ENCODE peak calls at places on chromosome 15, in eight cellular contexts. One of them, this sample, is unnamed.

GRCh38 chr15:52786436-52787122 is 3.6 kb downstream of the ONECUT1 start:
- DNase-seq in endodermal cell: peak; percentile 81
- DNase-seq in right atrium auricular region: no peak
- DNase-seq in psoas muscle: no peak
- DNase-seq in heart left ventricle: no peak
- DNase-seq in breast epithelium: no peak
- DNase-seq in tibial artery: no peak
- DNase-seq in cardiac muscle cell: no peak
- DNase-seq in this sample: no peak

GRCh38 chr15:51830279-51830806 is 890 bp downstream of the TMOD3 start:
- DNase-seq in endodermal cell: no peak
- DNase-seq in right atrium auricular region: peak; percentile 62
- DNase-seq in psoas muscle: no peak
- DNase-seq in heart left ventricle: no peak
- DNase-seq in breast epithelium: no peak
- DNase-seq in tibial artery: no peak
- DNase-seq in cardiac muscle cell: peak; percentile 45
- DNase-seq in this sample: peak; percentile 34

GRCh38 chr15:77025066-77025435 is 30.1 kb downstream of the PSTPIP1 start:
- DNase-seq in endodermal cell: no peak
- DNase-seq in right atrium auricular region: no peak
- DNase-seq in psoas muscle: no peak
- DNase-seq in heart left ventricle: peak; percentile 25
- DNase-seq in breast epithelium: no peak
- DNase-seq in tibial artery: no peak
- DNase-seq in cardiac muscle cell: no peak
- DNase-seq in this sample: no peak

GRCh38 chr15:89179966-89180875 is 41.2 kb downstream of the RLBP1 start:
- DNase-seq in endodermal cell: no peak
- DNase-seq in right atrium auricular region: no peak
- DNase-seq in psoas muscle: no peak
- DNase-seq in heart left ventricle: no peak
- DNase-seq in breast epithelium: no peak
- DNase-seq in tibial artery: no peak
- DNase-seq in cardiac muscle cell: no peak
- DNase-seq in this sample: no peak

GRCh38 chr15:48644498-48644826 is 1.0 kb downstream of the FBN1 start:
- DNase-seq in endodermal cell: no peak
- DNase-seq in right atrium auricular region: no peak
- DNase-seq in psoas muscle: peak; percentile 78
- DNase-seq in heart left ventricle: peak; percentile 70
- DNase-seq in breast epithelium: no peak
- DNase-seq in tibial artery: peak; percentile 57
- DNase-seq in cardiac muscle cell: no peak
- DNase-seq in this sample: no peak

GRCh38 chr15:64738231-64739095 is 36.9 kb downstream of the RBPMS2 start:
- DNase-seq in endodermal cell: no peak
- DNase-seq in right atrium auricular region: no peak
- DNase-seq in psoas muscle: no peak
- DNase-seq in heart left ventricle: peak; percentile 41
- DNase-seq in breast epithelium: no peak
- DNase-seq in tibial artery: no peak
- DNase-seq in cardiac muscle cell: no peak
- DNase-seq in this sample: no peak

GRCh38 chr15:51505251-51505650 is 117.3 kb downstream of the DMXL2 start:
- DNase-seq in endodermal cell: no peak
- DNase-seq in right atrium auricular region: no peak
- DNase-seq in psoas muscle: no peak
- DNase-seq in heart left ventricle: no peak
- DNase-seq in breast epithelium: no peak
- DNase-seq in tibial artery: no peak
- DNase-seq in cardiac muscle cell: no peak
- DNase-seq in this sample: no peak

GRCh38 chr15:78120523-78120922 is 10.7 kb downstream of the CIB2 start:
- DNase-seq in endodermal cell: no peak
- DNase-seq in right atrium auricular region: no peak
- DNase-seq in psoas muscle: no peak
- DNase-seq in heart left ventricle: no peak
- DNase-seq in breast epithelium: no peak
- DNase-seq in tibial artery: no peak
- DNase-seq in cardiac muscle cell: no peak
- DNase-seq in this sample: no peak

GRCh38 chr15:87816811-87817210 is 439.7 kb downstream of the NTRK3 start:
- DNase-seq in endodermal cell: no peak
- DNase-seq in right atrium auricular region: no peak
- DNase-seq in psoas muscle: no peak
- DNase-seq in heart left ventricle: no peak
- DNase-seq in breast epithelium: no peak
- DNase-seq in tibial artery: no peak
- DNase-seq in cardiac muscle cell: no peak
- DNase-seq in this sample: peak; percentile 78

GRCh38 chr15:23065836-23066235 is 26.5 kb upstream of the TUBGCP5 start:
- DNase-seq in endodermal cell: no peak
- DNase-seq in right atrium auricular region: no peak
- DNase-seq in psoas muscle: no peak
- DNase-seq in heart left ventricle: no peak
- DNase-seq in breast epithelium: no peak
- DNase-seq in tibial artery: no peak
- DNase-seq in cardiac muscle cell: no peak
- DNase-seq in this sample: no peak

GRCh38 chr15:69358850-69359249 is 55.3 kb upstream of the KIF23 start:
- DNase-seq in endodermal cell: no peak
- DNase-seq in right atrium auricular region: no peak
- DNase-seq in psoas muscle: no peak
- DNase-seq in heart left ventricle: no peak
- DNase-seq in breast epithelium: no peak
- DNase-seq in tibial artery: no peak
- DNase-seq in cardiac muscle cell: no peak
- DNase-seq in this sample: no peak

GRCh38 chr15:96359371-96359771 is 28.9 kb downstream of the NR2F2 start:
- DNase-seq in endodermal cell: peak; percentile 61
- DNase-seq in right atrium auricular region: no peak
- DNase-seq in psoas muscle: no peak
- DNase-seq in heart left ventricle: no peak
- DNase-seq in breast epithelium: no peak
- DNase-seq in tibial artery: no peak
- DNase-seq in cardiac muscle cell: no peak
- DNase-seq in this sample: no peak

GRCh38 chr15:59292393-59292792 is 80.3 kb downstream of the MYO1E start:
- DNase-seq in endodermal cell: no peak
- DNase-seq in right atrium auricular region: no peak
- DNase-seq in psoas muscle: no peak
- DNase-seq in heart left ventricle: no peak
- DNase-seq in breast epithelium: peak; percentile 58
- DNase-seq in tibial artery: no peak
- DNase-seq in cardiac muscle cell: no peak
- DNase-seq in this sample: no peak

GRCh38 chr15:59296181-59296617 is 76.5 kb downstream of the MYO1E start:
- DNase-seq in endodermal cell: peak; percentile 45
- DNase-seq in right atrium auricular region: no peak
- DNase-seq in psoas muscle: no peak
- DNase-seq in heart left ventricle: no peak
- DNase-seq in breast epithelium: no peak
- DNase-seq in tibial artery: peak; percentile 30
- DNase-seq in cardiac muscle cell: no peak
- DNase-seq in this sample: no peak

GRCh38 chr15:59295742-59296090 is 77.0 kb downstream of the MYO1E start:
- DNase-seq in endodermal cell: no peak
- DNase-seq in right atrium auricular region: no peak
- DNase-seq in psoas muscle: no peak
- DNase-seq in heart left ventricle: no peak
- DNase-seq in breast epithelium: no peak
- DNase-seq in tibial artery: no peak
- DNase-seq in cardiac muscle cell: no peak
- DNase-seq in this sample: no peak

GRCh38 chr15:59294961-59295741 is 77.5 kb downstream of the MYO1E start:
- DNase-seq in endodermal cell: no peak
- DNase-seq in right atrium auricular region: no peak
- DNase-seq in psoas muscle: no peak
- DNase-seq in heart left ventricle: no peak
- DNase-seq in breast epithelium: no peak
- DNase-seq in tibial artery: peak; percentile 53
- DNase-seq in cardiac muscle cell: no peak
- DNase-seq in this sample: peak; percentile 83

DNA sequence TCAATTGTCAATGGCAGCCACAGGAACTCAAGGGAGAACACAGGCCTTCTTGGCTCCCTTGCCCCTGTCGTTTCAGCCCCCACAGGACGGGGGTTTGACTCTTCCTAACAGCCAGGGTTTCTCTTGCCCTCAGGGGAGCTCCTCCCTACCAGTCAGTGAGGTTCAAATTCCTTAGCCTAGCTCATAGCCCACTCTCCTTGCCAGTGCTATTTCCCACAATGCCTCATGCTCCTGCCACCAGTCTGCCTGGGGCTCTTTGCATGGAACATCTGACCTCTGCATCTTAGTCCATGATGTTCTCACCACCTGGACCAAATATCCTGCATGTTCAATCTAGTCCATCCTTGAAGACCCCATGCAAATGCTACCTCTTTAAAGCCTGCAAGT is 78.1 kb downstream of the MYO1E start:
- DNase-seq in endodermal cell: no peak
- DNase-seq in right atrium auricular region: no peak
- DNase-seq in psoas muscle: no peak
- DNase-seq in heart left ventricle: no peak
- DNase-seq in breast epithelium: no peak
- DNase-seq in tibial artery: no peak
- DNase-seq in cardiac muscle cell: no peak
- DNase-seq in this sample: no peak
- H3K4me3 ChIP-seq in endodermal cell: no peak overlapping the region
- H3K4me3 ChIP-seq in right atrium auricular region: no peak overlapping the region
- H3K4me3 ChIP-seq in psoas muscle: peak overlapping the region; percentile 32
- H3K4me3 ChIP-seq in heart left ventricle: no peak overlapping the region
- H3K4me3 ChIP-seq in breast epithelium: no peak overlapping the region
- H3K4me3 ChIP-seq in tibial artery: no peak overlapping the region
- H3K4me3 ChIP-seq in cardiac muscle cell: no peak overlapping the region
- H3K4me3 ChIP-seq in this sample: no peak overlapping the region

DNA sequence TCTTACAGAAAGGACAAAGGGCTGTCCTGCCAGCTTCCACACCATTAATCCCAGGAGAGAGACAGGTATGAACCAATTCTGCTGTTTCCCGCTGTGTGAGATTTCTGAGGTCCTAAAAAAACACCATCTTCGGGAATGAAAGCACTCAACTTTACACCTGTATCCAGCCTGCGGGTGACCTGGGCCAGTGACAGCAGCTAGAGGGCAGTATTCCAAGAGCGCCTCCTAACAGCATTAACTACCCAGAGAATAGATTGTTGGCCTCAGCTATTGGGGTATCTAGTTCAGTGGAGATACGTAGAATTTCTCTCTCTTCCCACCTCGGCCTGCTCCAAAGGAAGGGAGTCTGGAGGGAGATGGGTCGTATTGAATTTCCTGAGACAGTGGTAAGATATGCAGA is 55.1 kb downstream of the WDR76 start:
- DNase-seq in endodermal cell: peak; percentile 85
- DNase-seq in right atrium auricular region: no peak
- DNase-seq in psoas muscle: no peak
- DNase-seq in heart left ventricle: no peak
- DNase-seq in breast epithelium: no peak
- DNase-seq in tibial artery: no peak
- DNase-seq in cardiac muscle cell: no peak
- DNase-seq in this sample: no peak
- TF ChIP-seq CTCF in endodermal cell: peak; percentile 87
- TF ChIP-seq CTCF in right atrium auricular region: peak; percentile 55
- TF ChIP-seq CTCF in psoas muscle: no peak
- TF ChIP-seq CTCF in heart left ventricle: peak; percentile 16
- TF ChIP-seq CTCF in breast epithelium: no peak
- TF ChIP-seq CTCF in tibial artery: no peak
- TF ChIP-seq CTCF in cardiac muscle cell: peak; percentile 49
- TF ChIP-seq CTCF in this sample: peak; percentile 63

GRCh38 chr15:60840703-60841411 is 361.9 kb upstream of the ICE2 start:
- DNase-seq in endodermal cell: no peak
- DNase-seq in right atrium auricular region: no peak
- DNase-seq in psoas muscle: no peak
- DNase-seq in heart left ventricle: no peak
- DNase-seq in breast epithelium: no peak
- DNase-seq in tibial artery: no peak
- DNase-seq in cardiac muscle cell: peak; percentile 6
- DNase-seq in this sample: no peak

GRCh38 chr15:60838206-60838605 is 359.3 kb upstream of the ICE2 start:
- DNase-seq in endodermal cell: no peak
- DNase-seq in right atrium auricular region: no peak
- DNase-seq in psoas muscle: no peak
- DNase-seq in heart left ventricle: no peak
- DNase-seq in breast epithelium: no peak
- DNase-seq in tibial artery: no peak
- DNase-seq in cardiac muscle cell: no peak
- DNase-seq in this sample: no peak

GRCh38 chr15:60842694-60843093 is 363.8 kb upstream of the ICE2 start:
- DNase-seq in endodermal cell: no peak
- DNase-seq in right atrium auricular region: no peak
- DNase-seq in psoas muscle: no peak
- DNase-seq in heart left ventricle: no peak
- DNase-seq in breast epithelium: no peak
- DNase-seq in tibial artery: no peak
- DNase-seq in cardiac muscle cell: no peak
- DNase-seq in this sample: no peak

GRCh38 chr15:60843482-60843881 is 364.5 kb upstream of the ICE2 start:
- DNase-seq in endodermal cell: no peak
- DNase-seq in right atrium auricular region: no peak
- DNase-seq in psoas muscle: no peak
- DNase-seq in heart left ventricle: no peak
- DNase-seq in breast epithelium: no peak
- DNase-seq in tibial artery: no peak
- DNase-seq in cardiac muscle cell: no peak
- DNase-seq in this sample: no peak

DNA sequence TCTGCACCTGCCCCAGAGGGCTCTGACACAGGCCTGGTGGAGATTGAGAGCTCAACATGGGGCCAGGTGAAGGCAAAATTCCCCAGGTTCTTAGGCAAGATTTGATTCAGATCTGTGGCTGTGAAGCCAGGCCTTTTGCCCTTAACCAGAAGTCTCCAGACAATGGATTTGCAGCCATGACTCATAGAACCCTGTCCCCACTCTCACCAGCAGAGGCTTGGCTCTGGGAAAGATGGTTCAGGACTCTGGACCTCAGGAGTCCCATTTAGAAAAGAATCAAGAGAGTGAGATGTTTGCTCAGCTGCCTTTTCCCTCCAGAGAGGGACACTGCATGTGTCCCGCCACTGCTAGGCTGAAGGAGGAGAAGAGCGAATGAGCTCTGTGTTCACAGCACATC is 361.4 kb upstream of the ICE2 start:
- DNase-seq in endodermal cell: peak; percentile 78
- DNase-seq in right atrium auricular region: no peak
- DNase-seq in psoas muscle: no peak
- DNase-seq in heart left ventricle: no peak
- DNase-seq in breast epithelium: no peak
- DNase-seq in tibial artery: no peak
- DNase-seq in cardiac muscle cell: no peak
- DNase-seq in this sample: no peak
- H3K36me3 ChIP-seq in endodermal cell: no peaks in the 10 kb centered on the region
- H3K36me3 ChIP-seq in right atrium auricular region: no peaks in the 10 kb centered on the region
- H3K36me3 ChIP-seq in psoas muscle: no peaks in the 10 kb centered on the region
- H3K36me3 ChIP-seq in heart left ventricle: no peaks in the 10 kb centered on the region
- H3K36me3 ChIP-seq in breast epithelium: no peaks in the 10 kb centered on the region
- H3K36me3 ChIP-seq in tibial artery: no peaks in the 10 kb centered on the region
- H3K36me3 ChIP-seq in cardiac muscle cell: no peaks in the 10 kb centered on the region
- H3K36me3 ChIP-seq in this sample: no peaks in the 10 kb centered on the region

DNA sequence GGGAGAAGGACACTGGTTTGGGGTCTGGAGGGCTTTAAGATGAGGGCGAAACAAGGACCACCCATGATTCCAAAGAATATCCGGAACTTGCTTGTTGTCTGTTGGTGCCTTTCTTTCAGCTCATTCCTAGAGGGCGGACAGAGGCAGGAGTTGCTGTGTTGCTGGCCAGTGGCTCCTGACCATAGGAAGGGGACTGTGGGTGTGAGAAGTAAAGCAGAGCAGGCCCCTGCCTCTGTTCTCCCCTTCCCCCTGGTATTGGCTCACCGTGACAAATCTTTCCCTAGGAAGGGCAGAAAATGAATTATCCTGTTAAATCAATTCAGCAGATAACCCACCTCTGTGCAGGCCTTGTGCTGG is 89.1 kb downstream of the LIPC start:
- DNase-seq in endodermal cell: peak; percentile 43
- DNase-seq in right atrium auricular region: no peak
- DNase-seq in psoas muscle: no peak
- DNase-seq in heart left ventricle: no peak
- DNase-seq in breast epithelium: no peak
- DNase-seq in tibial artery: no peak
- DNase-seq in cardiac muscle cell: no peak
- DNase-seq in this sample: no peak
- H3K4me3 ChIP-seq in endodermal cell: no peak overlapping the region
- H3K4me3 ChIP-seq in right atrium auricular region: no peak overlapping the region
- H3K4me3 ChIP-seq in psoas muscle: no peak overlapping the region
- H3K4me3 ChIP-seq in heart left ventricle: no peak overlapping the region
- H3K4me3 ChIP-seq in breast epithelium: no peak overlapping the region
- H3K4me3 ChIP-seq in tibial artery: no peak overlapping the region
- H3K4me3 ChIP-seq in cardiac muscle cell: no peak overlapping the region
- H3K4me3 ChIP-seq in this sample: no peak overlapping the region

This sample was measured in bronchial epithelial cell.